ENCODE peak calls at places on chromosomes 2 and 18, in ten cellular contexts. One of them, this sample, is unnamed.

GRCh38 chr2:194769030-194769429 is 888.0 kb upstream of the SLC39A10 start:
- DNase-seq in HFF-Myc: no peak
- DNase-seq in AG10803: no peak
- DNase-seq in A549: no peak
- DNase-seq in fibroblast of lung: no peak
- DNase-seq in uterus: no peak
- DNase-seq in lower leg skin: no peak
- DNase-seq in psoas muscle: no peak
- DNase-seq in GM13977: no peak
- DNase-seq in left ventricle myocardium inferior: no peak
- DNase-seq in this sample: no peak

GRCh38 chr2:43071629-43072550 is 154.5 kb downstream of the ZFP36L2 start:
- DNase-seq in lower leg skin: no peak
- DNase-seq in uterus: peak
- DNase-seq in AG10803: peak
- DNase-seq in psoas muscle: peak
- DNase-seq in HFF-Myc: no peak
- DNase-seq in fibroblast of lung: peak
- DNase-seq in left ventricle myocardium inferior: peak
- DNase-seq in GM13977: no peak
- DNase-seq in A549: no peak
- DNase-seq in this sample: no peak

GRCh38 chr18:68533641-68534040 is 181.3 kb downstream of the TMX3 start:
- DNase-seq in left ventricle myocardium inferior: no peak
- DNase-seq in HFF-Myc: no peak
- DNase-seq in AG10803: no peak
- DNase-seq in A549: no peak
- DNase-seq in GM13977: no peak
- DNase-seq in fibroblast of lung: peak
- DNase-seq in psoas muscle: no peak
- DNase-seq in lower leg skin: no peak
- DNase-seq in uterus: no peak
- DNase-seq in this sample: no peak

GRCh38 chr2:162768646-162769045 is 69.9 kb downstream of the KCNH7 start:
- DNase-seq in A549: no peak
- DNase-seq in psoas muscle: no peak
- DNase-seq in uterus: no peak
- DNase-seq in AG10803: no peak
- DNase-seq in HFF-Myc: no peak
- DNase-seq in GM13977: no peak
- DNase-seq in lower leg skin: no peak
- DNase-seq in left ventricle myocardium inferior: no peak
- DNase-seq in fibroblast of lung: no peak
- DNase-seq in this sample: no peak

GRCh38 chr2:8174641-8175257 is 507.1 kb upstream of the ID2 start:
- DNase-seq in psoas muscle: no peak
- DNase-seq in uterus: peak
- DNase-seq in AG10803: no peak
- DNase-seq in GM13977: no peak
- DNase-seq in lower leg skin: no peak
- DNase-seq in fibroblast of lung: peak
- DNase-seq in left ventricle myocardium inferior: no peak
- DNase-seq in HFF-Myc: no peak
- DNase-seq in A549: no peak
- DNase-seq in this sample: no peak

GRCh38 chr2:240644859-240645301 is 19.6 kb downstream of the GPR35 start:
- DNase-seq in uterus: no peak
- DNase-seq in left ventricle myocardium inferior: peak
- DNase-seq in AG10803: no peak
- DNase-seq in psoas muscle: peak
- DNase-seq in fibroblast of lung: no peak
- DNase-seq in GM13977: no peak
- DNase-seq in lower leg skin: peak
- DNase-seq in A549: no peak
- DNase-seq in HFF-Myc: no peak
- DNase-seq in this sample: no peak

GRCh38 chr18:21179590-21180220 is 62.3 kb upstream of the GREB1L start:
- DNase-seq in psoas muscle: no peak
- DNase-seq in GM13977: peak
- DNase-seq in fibroblast of lung: peak
- DNase-seq in lower leg skin: peak
- DNase-seq in A549: peak
- DNase-seq in HFF-Myc: peak
- DNase-seq in AG10803: peak
- DNase-seq in left ventricle myocardium inferior: no peak
- DNase-seq in uterus: peak
- DNase-seq in this sample: no peak

GRCh38 chr2:9627310-9627709 is 3.5 kb downstream of the YWHAQ start:
- DNase-seq in A549: no peak
- DNase-seq in fibroblast of lung: peak
- DNase-seq in HFF-Myc: no peak
- DNase-seq in left ventricle myocardium inferior: no peak
- DNase-seq in AG10803: no peak
- DNase-seq in uterus: no peak
- DNase-seq in psoas muscle: no peak
- DNase-seq in GM13977: no peak
- DNase-seq in lower leg skin: no peak
- DNase-seq in this sample: no peak

GRCh38 chr18:46071894-46072867 is at the start of gene PSTPIP2:
- DNase-seq in psoas muscle: peak
- DNase-seq in GM13977: peak
- DNase-seq in lower leg skin: peak
- DNase-seq in A549: no peak
- DNase-seq in uterus: peak
- DNase-seq in AG10803: peak
- DNase-seq in HFF-Myc: no peak
- DNase-seq in fibroblast of lung: peak
- DNase-seq in left ventricle myocardium inferior: peak
- DNase-seq in this sample: peak

GRCh38 chr2:214774108-214774507 is 35.4 kb downstream of the BARD1 start:
- DNase-seq in AG10803: peak
- DNase-seq in psoas muscle: no peak
- DNase-seq in A549: no peak
- DNase-seq in HFF-Myc: no peak
- DNase-seq in lower leg skin: no peak
- DNase-seq in left ventricle myocardium inferior: no peak
- DNase-seq in fibroblast of lung: peak
- DNase-seq in uterus: no peak
- DNase-seq in GM13977: no peak
- DNase-seq in this sample: no peak

GRCh38 chr2:131413785-131414184 is 49.8 kb upstream of the RAB6D start:
- DNase-seq in AG10803: no peak
- DNase-seq in GM13977: no peak
- DNase-seq in lower leg skin: no peak
- DNase-seq in left ventricle myocardium inferior: no peak
- DNase-seq in A549: no peak
- DNase-seq in psoas muscle: no peak
- DNase-seq in HFF-Myc: no peak
- DNase-seq in fibroblast of lung: no peak
- DNase-seq in uterus: no peak
- DNase-seq in this sample: no peak

GRCh38 chr2:202249864-202250263 is 11.5 kb upstream of the SUMO1 start:
- DNase-seq in lower leg skin: no peak
- DNase-seq in left ventricle myocardium inferior: no peak
- DNase-seq in AG10803: no peak
- DNase-seq in uterus: no peak
- DNase-seq in GM13977: no peak
- DNase-seq in fibroblast of lung: peak
- DNase-seq in HFF-Myc: no peak
- DNase-seq in A549: no peak
- DNase-seq in psoas muscle: no peak
- DNase-seq in this sample: no peak

GRCh38 chr2:202249521-202249850 is 11.1 kb upstream of the SUMO1 start:
- DNase-seq in GM13977: no peak
- DNase-seq in uterus: no peak
- DNase-seq in left ventricle myocardium inferior: no peak
- DNase-seq in AG10803: no peak
- DNase-seq in A549: no peak
- DNase-seq in lower leg skin: no peak
- DNase-seq in psoas muscle: peak
- DNase-seq in HFF-Myc: no peak
- DNase-seq in fibroblast of lung: peak
- DNase-seq in this sample: no peak

GRCh38 chr2:202251494-202251893 is 13.1 kb upstream of the SUMO1 start:
- DNase-seq in GM13977: no peak
- DNase-seq in left ventricle myocardium inferior: no peak
- DNase-seq in AG10803: no peak
- DNase-seq in A549: no peak
- DNase-seq in psoas muscle: no peak
- DNase-seq in lower leg skin: no peak
- DNase-seq in fibroblast of lung: no peak
- DNase-seq in HFF-Myc: no peak
- DNase-seq in uterus: no peak
- DNase-seq in this sample: no peak
- TF ChIP-seq CTCF in GM13977: no peak
- TF ChIP-seq CTCF in left ventricle myocardium inferior: no peak
- TF ChIP-seq CTCF in AG10803: no peak
- TF ChIP-seq CTCF in A549: no peak
- TF ChIP-seq CTCF in psoas muscle: no peak
- TF ChIP-seq CTCF in lower leg skin: no peak
- TF ChIP-seq CTCF in fibroblast of lung: no peak
- TF ChIP-seq CTCF in HFF-Myc: no peak
- TF ChIP-seq CTCF in uterus: no peak
- TF ChIP-seq CTCF in this sample: no peak

DNA sequence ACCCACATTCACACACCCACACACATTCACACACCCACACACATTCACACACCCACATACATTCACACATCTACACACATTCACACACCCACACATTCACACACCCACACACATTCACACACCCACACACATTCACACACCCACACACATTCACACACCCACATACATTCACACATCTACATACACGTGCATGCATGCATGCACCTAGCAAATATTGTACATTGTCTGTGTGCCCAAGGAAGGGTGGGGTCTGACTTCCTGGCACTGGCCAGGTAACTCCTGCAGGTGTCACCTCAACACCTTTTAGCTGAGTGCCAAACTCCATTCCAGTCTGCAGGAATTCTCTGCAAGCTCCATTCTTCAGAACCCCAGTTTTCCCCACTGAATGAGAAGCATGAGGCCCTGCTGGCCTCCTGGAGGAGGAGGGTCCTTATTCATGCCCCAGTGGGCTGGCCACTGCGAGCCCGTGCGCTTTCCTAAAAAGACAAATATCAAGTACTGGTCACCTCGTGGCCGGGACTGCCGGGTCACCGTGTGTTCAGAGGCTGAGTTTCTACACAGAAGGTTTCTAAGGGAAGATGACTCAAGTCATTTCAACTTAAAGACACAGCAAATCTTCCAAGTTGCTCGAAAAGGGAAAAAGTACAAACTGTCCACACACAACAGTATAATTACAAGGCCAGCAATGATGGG is 131.5 kb downstream of the HDAC4 start:
- DNase-seq in uterus: no peak
- DNase-seq in HFF-Myc: no peak
- DNase-seq in lower leg skin: no peak
- DNase-seq in psoas muscle: no peak
- DNase-seq in AG10803: no peak
- DNase-seq in A549: no peak
- DNase-seq in GM13977: no peak
- DNase-seq in fibroblast of lung: no peak
- DNase-seq in left ventricle myocardium inferior: no peak
- DNase-seq in this sample: no peak
- TF ChIP-seq CTCF in uterus: no peak
- TF ChIP-seq CTCF in HFF-Myc: no peak
- TF ChIP-seq CTCF in lower leg skin: no peak
- TF ChIP-seq CTCF in psoas muscle: no peak
- TF ChIP-seq CTCF in AG10803: no peak
- TF ChIP-seq CTCF in A549: no peak
- TF ChIP-seq CTCF in GM13977: no peak
- TF ChIP-seq CTCF in fibroblast of lung: no peak
- TF ChIP-seq CTCF in left ventricle myocardium inferior: no peak
- TF ChIP-seq CTCF in this sample: no peak

GRCh38 chr2:3870222-3870621 is 166.8 kb downstream of the DCDC2C start:
- DNase-seq in lower leg skin: no peak
- DNase-seq in psoas muscle: no peak
- DNase-seq in GM13977: no peak
- DNase-seq in uterus: no peak
- DNase-seq in fibroblast of lung: no peak
- DNase-seq in HFF-Myc: no peak
- DNase-seq in A549: no peak
- DNase-seq in left ventricle myocardium inferior: no peak
- DNase-seq in AG10803: no peak
- DNase-seq in this sample: no peak

GRCh38 chr2:3868426-3868825 is 165.1 kb downstream of the DCDC2C start:
- DNase-seq in A549: no peak
- DNase-seq in GM13977: no peak
- DNase-seq in left ventricle myocardium inferior: no peak
- DNase-seq in AG10803: no peak
- DNase-seq in psoas muscle: no peak
- DNase-seq in lower leg skin: no peak
- DNase-seq in uterus: no peak
- DNase-seq in fibroblast of lung: no peak
- DNase-seq in HFF-Myc: no peak
- DNase-seq in this sample: no peak

GRCh38 chr2:3873899-3874298 is 170.5 kb downstream of the DCDC2C start:
- DNase-seq in HFF-Myc: no peak
- DNase-seq in AG10803: no peak
- DNase-seq in psoas muscle: no peak
- DNase-seq in uterus: no peak
- DNase-seq in lower leg skin: no peak
- DNase-seq in A549: no peak
- DNase-seq in GM13977: no peak
- DNase-seq in fibroblast of lung: no peak
- DNase-seq in left ventricle myocardium inferior: no peak
- DNase-seq in this sample: no peak

GRCh38 chr2:3868012-3868411 is 164.6 kb downstream of the DCDC2C start:
- DNase-seq in fibroblast of lung: no peak
- DNase-seq in psoas muscle: no peak
- DNase-seq in HFF-Myc: no peak
- DNase-seq in A549: no peak
- DNase-seq in uterus: no peak
- DNase-seq in left ventricle myocardium inferior: no peak
- DNase-seq in lower leg skin: no peak
- DNase-seq in GM13977: no peak
- DNase-seq in AG10803: no peak
- DNase-seq in this sample: no peak

DNA sequence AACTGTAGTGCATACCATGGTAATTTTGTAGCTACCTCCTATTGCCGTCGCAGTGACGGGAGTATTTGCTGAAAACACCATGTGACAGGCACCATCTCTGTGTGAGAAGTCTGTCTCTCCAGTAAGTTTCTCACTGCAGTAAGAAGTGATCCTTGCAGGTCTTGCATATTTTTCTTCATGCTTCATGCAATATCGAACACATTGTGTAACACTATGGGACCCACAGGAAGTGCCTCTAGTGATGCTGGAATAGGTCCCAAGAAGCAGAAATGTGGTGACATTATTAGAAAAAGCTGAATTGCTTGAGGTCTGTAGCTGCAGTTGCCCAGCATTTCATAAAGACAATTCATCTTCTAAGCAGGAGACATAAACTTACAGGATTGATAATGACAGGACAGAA is 167.6 kb downstream of the DCDC2C start:
- DNase-seq in lower leg skin: no peak
- DNase-seq in psoas muscle: no peak
- DNase-seq in AG10803: no peak
- DNase-seq in fibroblast of lung: no peak
- DNase-seq in uterus: no peak
- DNase-seq in left ventricle myocardium inferior: no peak
- DNase-seq in A549: no peak
- DNase-seq in GM13977: no peak
- DNase-seq in HFF-Myc: no peak
- DNase-seq in this sample: no peak
- TF ChIP-seq CTCF in lower leg skin: no peak
- TF ChIP-seq CTCF in psoas muscle: no peak
- TF ChIP-seq CTCF in AG10803: no peak
- TF ChIP-seq CTCF in fibroblast of lung: no peak
- TF ChIP-seq CTCF in uterus: no peak
- TF ChIP-seq CTCF in left ventricle myocardium inferior: no peak
- TF ChIP-seq CTCF in A549: no peak
- TF ChIP-seq CTCF in GM13977: no peak
- TF ChIP-seq CTCF in HFF-Myc: no peak
- TF ChIP-seq CTCF in this sample: no peak

GRCh38 chr2:238886453-238887094 is 38.7 kb downstream of the TWIST2 start:
- DNase-seq in psoas muscle: no peak
- DNase-seq in HFF-Myc: no peak
- DNase-seq in GM13977: no peak
- DNase-seq in lower leg skin: no peak
- DNase-seq in left ventricle myocardium inferior: no peak
- DNase-seq in uterus: no peak
- DNase-seq in AG10803: peak
- DNase-seq in A549: no peak
- DNase-seq in fibroblast of lung: no peak
- DNase-seq in this sample: no peak
- TF ChIP-seq CTCF in psoas muscle: no peak
- TF ChIP-seq CTCF in HFF-Myc: peak
- TF ChIP-seq CTCF in GM13977: no peak
- TF ChIP-seq CTCF in lower leg skin: no peak
- TF ChIP-seq CTCF in left ventricle myocardium inferior: no peak
- TF ChIP-seq CTCF in uterus: no peak
- TF ChIP-seq CTCF in AG10803: peak
- TF ChIP-seq CTCF in A549: no peak
- TF ChIP-seq CTCF in fibroblast of lung: no peak
- TF ChIP-seq CTCF in this sample: no peak